ENCODE peak calls at places on chromosome 18, in nine cellular contexts. M, C, J, R, P, H, G, U and E are unnamed samples.

GRCh38 chr18:1480309-1480708 is 575.6 kb downstream of the ADCYAP1 start:
- DNase-seq in J (no peak), M (no peak), G (no peak), P (no peak), R (no peak), U (no peak), C (no peak), H (no peak), E (no peak)

GRCh38 chr18:76554788-76555187 is 59.7 kb upstream of the ZNF516 start:
- DNase-seq in R (no peak), M (no peak), P (no peak), J (no peak), G (no peak), U (no peak), C (no peak), H (no peak), E (no peak)

GRCh38 chr18:80086281-80086680 is 22.8 kb upstream of the ADNP2 start:
- DNase-seq in G (no peak), P (no peak), U (no peak), R (no peak), M (no peak), H (no peak), J (no peak), C (no peak), E (no peak)

GRCh38 chr18:68764016-68764415 is 33.9 kb upstream of the CCDC102B start:
- DNase-seq in U (no peak), P (no peak), H (no peak), G (no peak), J (peak; percentile 18), C (no peak), R (no peak), M (no peak), E (no peak)

GRCh38 chr18:58995663-58996062 is 131.0 kb downstream of the ZNF532 start:
- DNase-seq in H (no peak), M (no peak), R (no peak), G (no peak), C (no peak), U (no peak), J (no peak), P (no peak), E (no peak)

GRCh38 chr18:54774423-54774822 is 53.9 kb upstream of the RAB27B start:
- DNase-seq in G (no peak), H (no peak), C (no peak), U (no peak), J (peak; percentile 60), M (no peak), P (no peak), R (no peak), E (no peak)

GRCh38 chr18:12121175-12122095 is 27.8 kb downstream of the ANKRD62 start:
- DNase-seq in G (no peak), U (no peak), C (no peak), P (no peak), R (no peak), H (no peak), M (no peak), J (peak; percentile 6), E (no peak)

GRCh38 chr18:46596119-46596518 is 60.9 kb downstream of the LOXHD1 start:
- DNase-seq in R (no peak), J (no peak), C (no peak), P (no peak), M (no peak), H (no peak), U (no peak), G (no peak), E (no peak)

GRCh38 chr18:13597068-13597467 is 129.3 kb downstream of the FAM210A start:
- DNase-seq in C (no peak), U (no peak), H (no peak), J (no peak), M (no peak), G (no peak), P (no peak), R (no peak), E (no peak)

GRCh38 chr18:48139427-48140347 is 209.2 kb upstream of the SMAD2 start:
- DNase-seq in H (no peak), R (no peak), U (peak; percentile 58), C (no peak), J (no peak), P (no peak), M (no peak), G (peak; percentile 93), E (no peak)

GRCh38 chr18:25805323-25805722 is 285.1 kb downstream of the SS18 start:
- DNase-seq in C (no peak), G (no peak), R (no peak), U (no peak), M (no peak), J (peak; percentile 86), H (no peak), P (no peak), E (no peak)

GRCh38 chr18:63997041-63997440 is 27.2 kb downstream of the SERPINB8 start:
- DNase-seq in C (no peak), U (no peak), G (no peak), J (no peak), H (no peak), P (no peak), R (no peak), M (no peak), E (no peak)

GRCh38 chr18:31723998-31724711 is 36.5 kb downstream of the SLC25A52 start:
- DNase-seq in C (no peak), G (peak; percentile 19), H (peak; percentile 13), U (peak; percentile 4), J (peak; percentile 21), M (no peak), P (no peak), R (no peak), E (no peak)

GRCh38 chr18:48197819-48198218 is 211.4 kb downstream of the ZBTB7C start:
- DNase-seq in U (peak; percentile 26), P (no peak), C (no peak), M (no peak), G (no peak), J (no peak), R (no peak), H (no peak), E (no peak)

GRCh38 chr18:9417081-9417841 is 58.1 kb upstream of the RALBP1 start:
- DNase-seq in J (peak; percentile 77), U (peak; percentile 86), R (no peak), G (peak; percentile 19), C (no peak), H (no peak), P (no peak), M (no peak), E (no peak)

GRCh38 chr18:23069481-23069880 is 65.8 kb upstream of the CABLES1 start:
- DNase-seq in M (peak; percentile 67), R (no peak), P (no peak), C (no peak), G (no peak), U (no peak), J (no peak), H (no peak), E (no peak)

GRCh38 chr18:44036500-44036899 is 644.2 kb upstream of the SETBP1 start:
- DNase-seq in G (no peak), H (no peak), C (no peak), R (no peak), J (no peak), P (no peak), M (no peak), U (no peak), E (no peak)

GRCh38 chr18:78293940-78294401 is 685.6 kb upstream of the SALL3 start:
- DNase-seq in H (no peak), G (no peak), M (no peak), C (no peak), J (no peak), P (no peak), R (no peak), U (peak; percentile 1), E (no peak)

GRCh38 chr18:47263828-47264314 is 12.4 kb upstream of the SKOR2 start:
- DNase-seq in J (no peak), M (no peak), G (no peak), R (no peak), C (no peak), H (no peak), P (no peak), U (no peak), E (no peak)

GRCh38 chr18:63119647-63120046 is 199.9 kb downstream of the BCL2 start:
- DNase-seq in M (no peak), H (no peak), P (peak; percentile 23), U (peak; percentile 34), G (no peak), R (peak; percentile 12), C (no peak), J (peak; percentile 33), E (no peak)

GRCh38 chr18:13481331-13481730 is 245.0 kb downstream of the FAM210A start:
- DNase-seq in R (no peak), U (no peak), G (no peak), C (no peak), H (no peak), P (no peak), J (no peak), M (no peak), E (no peak)

GRCh38 chr18:9642799-9643445 is 28.6 kb upstream of the PPP4R1 start:
- DNase-seq in P (peak; percentile 37), U (peak; percentile 25), R (no peak), G (no peak), H (no peak), M (no peak), C (no peak), J (peak; percentile 40), E (no peak)

GRCh38 chr18:61803393-61803792 is 89.4 kb downstream of the RNF152 start:
- DNase-seq in P (no peak), R (no peak), U (no peak), H (no peak), G (no peak), J (no peak), M (no peak), C (no peak), E (no peak)

GRCh38 chr18:9898792-9899549 is 13.2 kb downstream of the TXNDC2 start:
- DNase-seq in G (peak; percentile 66), U (peak; percentile 91), P (peak; percentile 72), H (no peak), R (no peak), J (peak; percentile 33), C (no peak), M (no peak), E (no peak)

GRCh38 chr18:35132284-35132910 is 91.2 kb downstream of the MAPRE2 start:
- DNase-seq in J (no peak), G (no peak), C (no peak), R (no peak), P (no peak), M (no peak), H (no peak), U (no peak), E (no peak)

GRCh38 chr18:58789856-58790255 is 74.8 kb upstream of the ZNF532 start:
- DNase-seq in P (no peak), M (no peak), H (no peak), R (no peak), G (peak; percentile 21), C (no peak), U (no peak), J (no peak), E (no peak)

GRCh38 chr18:58290059-58290747 is 246.2 kb downstream of the NEDD4L start:
- DNase-seq in R (no peak), C (no peak), U (no peak), M (no peak), J (peak; percentile 31), P (no peak), G (no peak), H (no peak), E (no peak)

GRCh38 chr18:68803371-68803770 is 5.5 kb downstream of the CCDC102B start:
- DNase-seq in G (peak; percentile 54), P (no peak), M (no peak), J (peak; percentile 92), C (no peak), H (no peak), U (peak; percentile 42), R (no peak), E (no peak)

GRCh38 chr18:36610716-36611115 is 218.1 kb downstream of the TPGS2 start:
- DNase-seq in C (no peak), P (no peak), M (no peak), H (no peak), R (no peak), G (no peak), J (no peak), U (no peak), E (no peak)

GRCh38 chr18:8825729-8826375 is 120.5 kb downstream of the MTCL1 start:
- DNase-seq in H (no peak), C (no peak), P (no peak), G (no peak), U (no peak), R (no peak), J (no peak), M (no peak), E (no peak)

GRCh38 chr18:48846423-48846932 is 104.3 kb downstream of the SMAD7 start:
- DNase-seq in R (no peak), G (no peak), C (no peak), J (no peak), P (no peak), U (no peak), M (no peak), H (no peak), E (no peak)